ENCODE peak calls at places on chromosomes 6 and 20, in seven cellular contexts. T is A549, P is IMR-90, N is K562, X is GM12878, K is HepG2, R is H1. W is an unnamed sample.

GRCh38 chr6:41713650-41714291 is 21.6 kb downstream of the TFEB start:
- DNase-seq in R (no peak), P (no peak), X (peak), N (no peak), T (no peak), K (no peak), W (no peak)

GRCh38 chr6:75023634-75024033 is 182.2 kb downstream of the COL12A1 start:
- DNase-seq in N (no peak), K (no peak), T (no peak), X (no peak), P (peak), R (no peak), W (no peak)

GRCh38 chr20:18154342-18154741 is 16.7 kb downstream of the KAT14 start:
- DNase-seq in K (no peak), T (no peak), N (no peak), R (no peak), P (no peak), X (no peak), W (no peak)

GRCh38 chr6:157762636-157763035 is 60.4 kb upstream of the SNX9 start:
- DNase-seq in X (no peak), P (no peak), K (peak), R (no peak), T (peak), N (peak), W (no peak)

GRCh38 chr6:149907317-149907716 is 9.4 kb upstream of the RAET1E start:
- DNase-seq in K (no peak), R (no peak), N (no peak), X (no peak), P (no peak), T (no peak), W (no peak)

GRCh38 chr6:27293436-27294152 is 18.5 kb downstream of the POM121L2 start:
- DNase-seq in P (peak), X (no peak), R (no peak), N (peak), T (peak), K (peak), W (no peak)

GRCh38 chr6:70131528-70131927 is 171.4 kb downstream of the COL9A1 start:
- DNase-seq in T (no peak), K (no peak), X (peak), R (no peak), N (no peak), P (no peak), W (no peak)

GRCh38 chr20:60139663-60140446 is 181.6 kb downstream of the CDH26 start:
- DNase-seq in T (no peak), X (no peak), R (no peak), N (no peak), P (no peak), K (no peak), W (no peak)

GRCh38 chr6:301526-301925 is 9.2 kb downstream of the DUSP22 start:
- DNase-seq in X (no peak), T (no peak), P (no peak), K (no peak), R (no peak), N (no peak), W (no peak)

GRCh38 chr20:32300647-32301046 is 23.2 kb downstream of the KIF3B start:
- DNase-seq in K (no peak), X (no peak), P (no peak), N (no peak), R (no peak), T (no peak), W (no peak)

GRCh38 chr6:55886185-55886836 is 10.9 kb upstream of the BMP5 start:
- DNase-seq in T (no peak), X (no peak), P (peak), K (peak), N (no peak), R (no peak), W (no peak)

GRCh38 chr6:30194797-30195690 is 18.2 kb downstream of the TRIM26 start:
- DNase-seq in P (no peak), N (no peak), R (no peak), X (no peak), T (no peak), K (no peak), W (no peak)

GRCh38 chr20:58719258-58719657 is 26.7 kb downstream of the NPEPL1 start:
- DNase-seq in T (no peak), X (no peak), P (no peak), R (no peak), N (no peak), K (no peak), W (no peak)

GRCh38 chr6:20826378-20826777 is 292.1 kb downstream of the CDKAL1 start:
- DNase-seq in R (no peak), P (peak), N (no peak), K (no peak), X (no peak), T (no peak), W (no peak)

GRCh38 chr20:63413963-63414684 is 53.0 kb upstream of the CHRNA4 start:
- DNase-seq in K (no peak), P (no peak), T (no peak), X (no peak), N (no peak), R (no peak), W (no peak)

GRCh38 chr6:131023834-131024504 is 39.1 kb downstream of the EPB41L2 start:
- DNase-seq in R (no peak), P (peak), T (peak), X (no peak), N (no peak), K (no peak), W (no peak)

GRCh38 chr20:63023071-63023835 is 16.5 kb upstream of the BHLHE23 start:
- DNase-seq in N (no peak), X (no peak), R (no peak), K (no peak), T (no peak), P (no peak), W (no peak)

GRCh38 chr20:39397646-39398045 is 435.5 kb downstream of the DHX35 start:
- DNase-seq in P (no peak), R (no peak), X (no peak), N (no peak), K (no peak), T (no peak), W (no peak)

GRCh38 chr20:46293084-46293483 is 15.2 kb downstream of the CDH22 start:
- DNase-seq in R (no peak), T (peak), X (no peak), P (peak), K (peak), N (peak), W (no peak)

GRCh38 chr6:3015144-3015543 is 15.4 kb downstream of the NQO2 start:
- DNase-seq in P (no peak), K (no peak), N (no peak), R (no peak), T (no peak), X (no peak), W (no peak)

GRCh38 chr20:7858851-7859250 is 81.4 kb downstream of the HAO1 start:
- DNase-seq in N (no peak), K (no peak), X (no peak), R (no peak), P (no peak), T (no peak), W (no peak)

GRCh38 chr20:7859371-7859802 is 80.9 kb downstream of the HAO1 start:
- DNase-seq in R (no peak), P (peak), N (peak), T (peak), X (peak), K (peak), W (peak)

GRCh38 chr20:7855545-7855944 is 84.7 kb downstream of the HAO1 start:
- DNase-seq in R (no peak), P (no peak), T (peak), X (no peak), K (no peak), N (no peak), W (no peak)

GRCh38 chr20:7853493-7853892 is 86.8 kb downstream of the HAO1 start:
- DNase-seq in N (no peak), R (no peak), P (no peak), X (no peak), T (no peak), K (no peak), W (no peak)

GRCh38 chr20:7856756-7857155 is 83.5 kb downstream of the HAO1 start:
- DNase-seq in K (no peak), N (no peak), X (no peak), R (no peak), P (peak), T (peak), W (no peak)
- TF ChIP-seq RFX5 in K (no peak), N (no peak), X (no peak), R (no peak), P (no peak), T (no peak), W (no peak)

DNA sequence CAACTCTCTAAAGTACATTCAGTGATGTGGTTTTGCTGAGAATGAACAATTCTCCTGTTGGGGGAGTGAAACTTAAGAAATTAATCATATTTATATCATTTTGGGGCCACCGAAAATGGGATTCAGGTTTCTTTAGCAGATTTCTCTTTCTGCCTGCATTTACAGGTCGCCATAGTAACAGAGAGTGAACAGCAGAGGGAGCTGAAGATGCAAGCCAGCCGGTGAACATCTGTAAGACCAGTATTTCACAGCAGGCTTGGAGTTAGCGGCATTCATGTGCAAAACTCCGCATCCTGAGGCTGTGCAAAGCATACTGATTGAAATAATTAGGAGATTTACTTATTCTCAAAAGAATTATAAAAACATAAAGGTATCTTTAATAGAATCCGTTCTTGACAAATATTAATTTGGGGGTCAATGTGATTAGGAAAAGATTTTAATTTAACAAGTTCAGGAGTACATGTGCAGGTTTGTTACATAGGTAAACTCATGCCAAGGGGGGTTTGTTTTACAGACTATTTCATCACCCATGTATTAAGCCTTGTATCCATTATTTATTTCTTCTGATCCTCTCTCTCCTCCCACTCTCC is 17.9 kb upstream of the HSF2 start:
- DNase-seq in R (peak), K (peak), X (peak), N (peak), P (peak), T (peak), W (peak)
- TF ChIP-seq RFX5 in R (no peak), K (no peak), X (no peak), N (no peak), P (no peak), T (no peak), W (no peak)

GRCh38 chr20:36404435-36404978 is 98.4 kb downstream of the DLGAP4 start:
- DNase-seq in R (no peak), K (no peak), X (no peak), P (no peak), T (no peak), N (no peak), W (no peak)
- TF ChIP-seq RFX5 in R (no peak), K (no peak), X (no peak), P (no peak), T (no peak), N (no peak), W (no peak)

DNA sequence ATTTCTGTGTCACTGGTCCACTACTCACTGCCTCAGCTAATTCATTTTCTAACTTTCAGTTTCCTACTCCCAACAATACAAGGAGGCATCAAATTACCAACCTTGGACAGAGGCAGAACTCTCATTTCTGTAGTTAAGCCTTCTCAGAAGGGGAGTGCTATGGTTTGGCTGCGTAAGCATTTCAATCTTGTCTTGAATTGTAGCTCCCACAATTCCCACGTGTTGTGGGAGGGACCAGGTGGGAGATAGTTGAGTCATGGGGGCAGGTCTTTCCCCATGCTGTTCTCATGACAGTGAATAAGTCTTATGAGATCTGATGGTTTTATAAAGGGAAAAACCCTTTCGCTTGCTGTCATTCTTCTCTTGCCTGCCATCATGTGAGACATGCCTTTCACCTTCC is 22.9 kb downstream of the HLA-DRA start:
- DNase-seq in T (no peak), K (no peak), X (peak), N (no peak), R (no peak), P (no peak), W (no peak)
- TF ChIP-seq RFX5 in T (no peak), K (no peak), X (no peak), N (no peak), R (no peak), P (no peak), W (no peak)

GRCh38 chr6:9204171-9204570 is 768.8 kb upstream of the SLC35B3 start:
- DNase-seq in K (no peak), P (peak), T (peak), R (no peak), N (no peak), X (no peak), W (no peak)
- TF ChIP-seq RFX5 in K (no peak), P (no peak), T (no peak), R (no peak), N (no peak), X (no peak), W (no peak)

GRCh38 chr6:143513410-143513809 is 1.9 kb upstream of the FUCA2 start:
- DNase-seq in X (no peak), P (no peak), N (peak), K (peak), R (no peak), T (peak), W (peak)
- TF ChIP-seq RFX5 in X (no peak), P (no peak), N (no peak), K (no peak), R (no peak), T (no peak), W (no peak)

DNA sequence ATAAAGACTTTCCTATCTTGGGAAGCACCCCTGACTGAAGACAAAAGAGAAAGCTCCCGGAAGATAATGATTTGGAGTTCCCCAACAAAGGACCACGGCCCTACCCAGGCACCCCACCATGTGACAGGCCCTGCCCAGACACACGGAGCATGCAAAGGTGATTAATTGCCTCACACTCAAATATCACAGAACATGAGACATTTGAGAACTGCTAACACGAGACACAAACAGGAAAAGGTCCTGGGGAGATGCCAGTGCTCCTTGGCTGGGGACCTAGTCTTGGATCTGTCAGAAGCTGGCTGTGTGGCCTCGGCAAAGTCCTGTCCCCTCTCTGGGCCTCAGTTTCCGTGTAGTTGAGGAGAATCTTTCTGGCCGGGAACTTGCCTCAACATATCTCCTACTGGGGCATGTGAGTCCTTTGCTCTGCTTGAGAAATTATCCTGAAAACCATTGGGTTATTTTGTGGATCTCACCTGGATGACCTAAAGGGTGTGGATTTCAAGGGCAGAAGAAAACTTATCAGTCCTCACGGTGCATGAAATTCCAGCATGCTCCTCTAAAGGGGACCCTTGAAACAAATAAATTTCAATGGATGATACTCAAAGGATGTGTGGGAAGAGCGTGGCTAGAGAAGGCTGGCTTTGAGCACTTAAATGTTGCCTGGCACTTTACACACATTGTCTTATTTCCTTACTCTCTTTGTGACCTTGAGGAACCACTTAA is 82.3 kb upstream of the PTPN1 start:
- DNase-seq in R (no peak), K (no peak), N (no peak), P (no peak), T (no peak), X (no peak), W (no peak)
- TF ChIP-seq RFX5 in R (no peak), K (no peak), N (no peak), P (no peak), T (no peak), X (no peak), W (no peak)